ENCODE peak calls at places on chromosomes 7 and 10, in four cellular contexts. V, U, Q and G are unnamed samples.

GRCh38 chr7:93196331-93196730 is 29.9 kb downstream of the HEPACAM2 start:
- DNase-seq in V (no peak), U (no peak), Q (no peak), G (no peak)

GRCh38 chr7:27183682-27184341 is 1.2 kb downstream of the HOXA11 start:
- DNase-seq in V (no peak), U (no peak), Q (no peak), G (peak; percentile 58)

GRCh38 chr10:116169782-116170181 is 103.2 kb downstream of the GFRA1 start:
- DNase-seq in V (no peak), U (no peak), Q (no peak), G (no peak)

GRCh38 chr7:47759056-47759706 is 177.3 kb upstream of the TNS3 start:
- DNase-seq in V (no peak), U (no peak), Q (no peak), G (no peak)

GRCh38 chr7:31065021-31065593 is 13.0 kb downstream of the ADCYAP1R1 start:
- DNase-seq in V (no peak), U (no peak), Q (no peak), G (no peak)

GRCh38 chr10:34702982-34703381 is 112.1 kb downstream of the PARD3 start:
- DNase-seq in V (no peak), U (no peak), Q (no peak), G (no peak)

GRCh38 chr7:31336202-31337035 is 4.1 kb downstream of the NEUROD6 start:
- DNase-seq in V (no peak), U (no peak), Q (no peak), G (no peak)

GRCh38 chr7:77415474-77415821 is 701 bp downstream of the GSAP start:
- DNase-seq in V (no peak), U (no peak), Q (peak; percentile 4), G (no peak)

GRCh38 chr10:89274928-89275327 is 23.4 kb upstream of the LIPA start:
- DNase-seq in V (no peak), U (no peak), Q (no peak), G (no peak)

GRCh38 chr10:26296351-26296750 is 79.8 kb downstream of the GAD2 start:
- DNase-seq in V (no peak), U (no peak), Q (no peak), G (no peak)

GRCh38 chr10:93815304-93816091 is 57.8 kb downstream of the LGI1 start:
- DNase-seq in V (no peak), U (no peak), Q (no peak), G (no peak)

GRCh38 chr7:138170298-138170697 is 94.0 kb downstream of the AKR1D1 start:
- DNase-seq in V (no peak), U (no peak), Q (no peak), G (no peak)

GRCh38 chr10:27779462-27779861 is 33.8 kb upstream of the MKX start:
- DNase-seq in V (no peak), U (no peak), Q (no peak), G (no peak)

GRCh38 chr7:130491841-130492518 is at the start of gene MEST:
- DNase-seq in V (no peak), U (no peak), Q (no peak), G (no peak)

GRCh38 chr7:5780801-5781496 is 514 bp downstream of the RNF216 start:
- DNase-seq in V (no peak), U (no peak), Q (peak; percentile 19), G (no peak)

GRCh38 chr10:119491941-119492340 is 50.6 kb downstream of the RGS10 start:
- DNase-seq in V (no peak), U (no peak), Q (no peak), G (no peak)

GRCh38 chr10:77090381-77091356 is 546.9 kb downstream of the KCNMA1 start:
- DNase-seq in V (no peak), U (no peak), Q (no peak), G (no peak)

GRCh38 chr7:76513817-76514799 is 3.8 kb downstream of the UPK3B start:
- DNase-seq in V (no peak), U (no peak), Q (no peak), G (no peak)

GRCh38 chr10:12730809-12731519 is 270.5 kb downstream of the CCDC3 start:
- DNase-seq in V (no peak), U (no peak), Q (no peak), G (no peak)

GRCh38 chr7:32648408-32649156 is 153.3 kb downstream of the AVL9 start:
- DNase-seq in V (no peak), U (no peak), Q (no peak), G (no peak)

GRCh38 chr10:130169136-130169888 is 33.1 kb downstream of the GLRX3 start:
- DNase-seq in V (no peak), U (no peak), Q (no peak), G (no peak)

GRCh38 chr7:157488966-157489365 is 152.2 kb downstream of the DNAJB6 start:
- DNase-seq in V (no peak), U (no peak), Q (no peak), G (no peak)

GRCh38 chr7:1271656-1272055 is 39.0 kb downstream of the UNCX start:
- DNase-seq in V (no peak), U (no peak), Q (no peak), G (no peak)